ENCODE peak calls at places on chromosomes 11 and 22, in ten cellular contexts. B is colonic mucosa, A is lower leg skin, F is mammary epithelial cell, N is cardiac muscle cell, R is body of pancreas, H is lung, W is sigmoid colon, Q is left ventricle myocardium inferior, J is testis. S is an unnamed sample.
A peak's percentile ranks its signal among the peaks of the same experiment; 100 is the strongest.

GRCh38 chr11:72613977-72614376 is 60.2 kb downstream of the PDE2A start:
- DNase-seq in R (peak; percentile 19), H (peak; percentile 51), N (no peak), J (peak; percentile 29), B (peak; percentile 27), Q (no peak), W (no peak), F (no peak), A (no peak), S (no peak)

GRCh38 chr22:48520888-48521600 is 1306.6 kb downstream of the BRD1 start:
- DNase-seq in Q (no peak), B (no peak), J (no peak), N (no peak), H (no peak), F (no peak), W (no peak), R (no peak), A (no peak), S (no peak)

GRCh38 chr22:20237480-20238440 is 30.4 kb downstream of the RTN4R start:
- DNase-seq in H (no peak), J (no peak), R (peak; percentile 69), B (no peak), W (no peak), A (no peak), F (peak; percentile 21), N (no peak), Q (no peak), S (peak; percentile 20)

GRCh38 chr11:124748481-124749338 is 3.3 kb downstream of the VSIG2 start:
- DNase-seq in B (peak; percentile 59), N (no peak), W (no peak), F (no peak), R (no peak), H (no peak), J (no peak), Q (no peak), A (no peak), S (no peak)

GRCh38 chr11:849951-850776 is 7.5 kb downstream of the TSPAN4 start:
- DNase-seq in Q (no peak), H (no peak), J (no peak), W (no peak), A (no peak), F (no peak), R (no peak), N (peak; percentile 70), B (no peak), S (no peak)

GRCh38 chr11:102421262-102421661 is 31.3 kb downstream of the TMEM123 start:
- DNase-seq in N (no peak), R (no peak), Q (no peak), J (no peak), H (no peak), W (no peak), A (no peak), F (no peak), B (no peak), S (no peak)

GRCh38 chr11:108115495-108116140 is 5.7 kb upstream of the ACAT1 start:
- DNase-seq in F (peak; percentile 86), W (peak; percentile 94), N (peak; percentile 21), R (peak; percentile 95), A (peak; percentile 97), J (peak; percentile 80), Q (peak; percentile 86), H (peak; percentile 88), B (peak; percentile 85), S (peak; percentile 83)

GRCh38 chr22:49930596-49931412 is 12.4 kb downstream of the CRELD2 start:
- DNase-seq in J (peak; percentile 89), N (peak; percentile 87), H (peak; percentile 84), B (peak; percentile 85), W (no peak), Q (peak; percentile 58), F (peak; percentile 69), A (no peak), R (peak; percentile 90), S (peak; percentile 90)

DNA sequence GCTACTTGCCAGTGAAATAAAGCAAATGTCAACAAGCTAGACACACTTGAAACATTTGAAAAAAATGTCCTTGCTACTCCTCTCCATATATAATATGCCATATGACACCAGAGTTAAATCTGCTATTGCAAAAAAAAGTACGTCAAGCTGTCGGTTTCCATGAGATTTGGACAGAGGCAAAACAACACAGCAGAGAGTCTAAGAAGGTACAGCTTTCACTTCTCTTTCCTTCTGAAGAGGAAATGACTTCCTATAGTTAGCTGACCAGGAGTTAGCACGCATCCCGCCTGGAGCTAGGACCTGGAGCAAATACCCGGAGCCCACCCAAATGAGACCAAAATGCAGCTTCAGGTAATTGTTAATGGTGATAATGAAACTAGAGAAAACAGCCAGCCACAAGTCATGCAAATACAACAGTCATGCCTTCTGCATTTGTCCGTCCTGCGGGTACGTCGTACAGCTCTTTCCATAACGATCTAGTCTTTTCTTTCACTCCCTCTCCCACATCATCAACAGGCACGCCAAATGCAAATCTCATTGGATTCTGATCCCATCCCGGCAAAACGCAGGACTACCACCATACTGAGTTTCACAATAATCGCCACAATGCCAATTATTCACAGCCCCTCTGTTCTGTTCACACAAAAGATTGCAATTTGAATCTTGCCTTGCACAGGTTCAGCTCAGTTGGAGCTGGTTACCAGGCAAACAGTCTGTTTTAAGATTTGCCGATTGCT is 395.0 kb upstream of the CCDC90B start:
- DNase-seq in Q (no peak), F (peak; percentile 6), A (no peak), H (no peak), R (peak; percentile 10), J (no peak), W (no peak), B (no peak), N (no peak), S (peak; percentile 27)
- H3K4me3 ChIP-seq in Q (peak overlapping the region; percentile 24), F (peak overlapping the region; percentile 13), A (no peak overlapping the region), H (no peak overlapping the region), R (no peak overlapping the region), J (no peak overlapping the region), W (no peak overlapping the region), B (no peak overlapping the region), N (no peak overlapping the region), S (no peak overlapping the region)

GRCh38 chr22:35610741-35611140 is 6.4 kb downstream of the MB start:
- DNase-seq in W (no peak), J (no peak), F (no peak), H (no peak), A (no peak), N (no peak), B (no peak), R (no peak), Q (no peak), S (no peak)

GRCh38 chr22:35612903-35613302 is 4.2 kb downstream of the MB start:
- DNase-seq in F (no peak), Q (peak; percentile 63), H (no peak), J (no peak), B (no peak), W (no peak), A (no peak), R (no peak), N (peak; percentile 85), S (no peak)

GRCh38 chr22:35609761-35610160 is 7.4 kb downstream of the MB start:
- DNase-seq in A (no peak), F (no peak), Q (no peak), J (no peak), N (no peak), B (no peak), R (no peak), W (no peak), H (no peak), S (no peak)

GRCh38 chr22:35611200-35611890 is 5.8 kb downstream of the MB start:
- DNase-seq in A (no peak), J (no peak), H (no peak), W (no peak), B (no peak), F (no peak), N (no peak), Q (no peak), R (no peak), S (no peak)

DNA sequence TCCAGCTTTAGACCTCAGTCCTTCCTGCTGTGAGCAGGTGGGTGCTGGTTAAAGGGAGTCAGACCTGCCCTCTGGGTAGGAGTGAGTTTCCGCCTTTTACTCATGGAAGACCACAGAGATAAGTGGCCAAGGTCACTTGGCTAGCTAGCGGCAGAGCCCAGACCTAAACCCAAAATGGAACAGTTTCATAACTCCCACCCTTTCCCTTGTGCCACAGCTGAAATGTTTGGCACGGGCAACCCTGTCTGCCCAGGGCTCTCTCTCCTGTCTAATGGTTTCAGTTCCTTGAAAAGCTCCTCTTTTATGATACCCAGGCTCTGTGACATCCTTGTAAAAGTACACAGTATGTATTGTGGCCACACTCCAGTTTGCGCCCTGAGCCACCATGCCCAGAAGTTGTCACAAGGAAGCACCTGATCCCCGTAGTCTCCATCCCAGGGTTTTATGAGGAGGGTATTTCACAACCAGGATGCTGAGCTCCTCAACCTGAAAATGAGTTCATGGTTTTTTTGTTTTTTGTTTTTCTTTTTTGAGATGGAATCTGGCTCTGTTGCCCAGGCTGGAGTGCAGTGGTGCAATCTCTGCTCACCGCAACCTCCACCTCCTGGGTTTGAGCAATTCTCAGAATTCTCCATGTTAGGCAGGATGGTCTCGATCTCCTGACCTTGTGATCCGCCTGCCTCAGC is 5.1 kb downstream of the MB start:
- DNase-seq in W (peak; percentile 84), F (no peak), R (no peak), J (no peak), H (no peak), B (peak; percentile 51), N (no peak), A (no peak), Q (no peak), S (no peak)
- H3K4me3 ChIP-seq in W (no peak overlapping the region), F (no peak overlapping the region), R (no peak overlapping the region), J (no peak overlapping the region), H (no peak overlapping the region), B (no peak overlapping the region), N (no peak overlapping the region), A (no peak overlapping the region), Q (peak overlapping the region; percentile 68), S (no peak overlapping the region)

GRCh38 chr11:94133752-94134151 is 5.1 kb downstream of the PANX1 start:
- DNase-seq in A (no peak), F (no peak), J (no peak), B (no peak), W (no peak), R (no peak), Q (peak; percentile 38), N (no peak), H (no peak), S (no peak)

GRCh38 chr11:94134651-94135512 is 6.2 kb downstream of the PANX1 start:
- DNase-seq in W (peak; percentile 87), B (peak; percentile 51), N (no peak), H (peak; percentile 44), Q (peak; percentile 73), A (peak; percentile 94), F (peak; percentile 90), J (peak; percentile 71), R (peak; percentile 59), S (peak; percentile 44)

GRCh38 chr11:94132152-94132558 is 3.5 kb downstream of the PANX1 start:
- DNase-seq in N (no peak), Q (no peak), A (no peak), W (no peak), J (no peak), F (peak; percentile 92), B (no peak), H (no peak), R (no peak), S (no peak)

GRCh38 chr11:94131363-94132115 is 2.9 kb downstream of the PANX1 start:
- DNase-seq in H (no peak), J (peak; percentile 53), W (no peak), R (peak; percentile 33), F (peak; percentile 56), B (no peak), N (no peak), A (no peak), Q (no peak), S (peak; percentile 19)

DNA sequence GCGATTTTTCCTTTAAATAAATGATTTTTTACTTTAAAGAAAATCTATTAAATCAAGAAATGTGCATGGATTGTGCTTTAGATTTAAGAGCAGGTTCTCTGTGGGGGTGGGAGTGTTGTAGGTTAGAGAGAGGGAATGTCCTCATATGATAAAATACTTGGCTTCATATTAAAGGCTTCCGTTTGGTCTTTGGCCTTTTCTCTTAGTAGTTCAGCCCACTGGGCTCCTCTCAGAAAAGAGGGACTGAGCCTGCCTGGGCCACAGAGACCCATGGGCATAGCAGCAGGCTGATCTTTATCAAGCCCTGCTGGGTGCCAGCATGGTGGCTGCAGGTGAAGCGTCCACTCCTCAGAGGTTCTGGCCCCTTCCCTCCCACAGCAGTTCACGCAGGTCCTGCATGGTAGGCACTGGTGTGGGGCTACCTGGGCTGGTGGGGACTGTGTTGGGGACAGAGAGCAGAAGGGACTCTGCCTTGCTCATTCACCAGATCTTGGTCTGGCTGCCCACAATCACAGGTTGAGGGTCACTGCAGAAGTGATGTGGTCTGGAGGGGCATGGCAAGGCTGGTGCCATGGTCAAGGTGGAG is 4.3 kb downstream of the PANX1 start:
- DNase-seq in Q (no peak), F (no peak), A (no peak), N (no peak), J (no peak), B (no peak), R (no peak), W (no peak), H (no peak), S (no peak)
- H3K4me3 ChIP-seq in Q (no peak overlapping the region), F (no peak overlapping the region), A (no peak overlapping the region), N (no peak overlapping the region), J (no peak overlapping the region), B (no peak overlapping the region), R (no peak overlapping the region), W (no peak overlapping the region), H (no peak overlapping the region), S (no peak overlapping the region)

DNA sequence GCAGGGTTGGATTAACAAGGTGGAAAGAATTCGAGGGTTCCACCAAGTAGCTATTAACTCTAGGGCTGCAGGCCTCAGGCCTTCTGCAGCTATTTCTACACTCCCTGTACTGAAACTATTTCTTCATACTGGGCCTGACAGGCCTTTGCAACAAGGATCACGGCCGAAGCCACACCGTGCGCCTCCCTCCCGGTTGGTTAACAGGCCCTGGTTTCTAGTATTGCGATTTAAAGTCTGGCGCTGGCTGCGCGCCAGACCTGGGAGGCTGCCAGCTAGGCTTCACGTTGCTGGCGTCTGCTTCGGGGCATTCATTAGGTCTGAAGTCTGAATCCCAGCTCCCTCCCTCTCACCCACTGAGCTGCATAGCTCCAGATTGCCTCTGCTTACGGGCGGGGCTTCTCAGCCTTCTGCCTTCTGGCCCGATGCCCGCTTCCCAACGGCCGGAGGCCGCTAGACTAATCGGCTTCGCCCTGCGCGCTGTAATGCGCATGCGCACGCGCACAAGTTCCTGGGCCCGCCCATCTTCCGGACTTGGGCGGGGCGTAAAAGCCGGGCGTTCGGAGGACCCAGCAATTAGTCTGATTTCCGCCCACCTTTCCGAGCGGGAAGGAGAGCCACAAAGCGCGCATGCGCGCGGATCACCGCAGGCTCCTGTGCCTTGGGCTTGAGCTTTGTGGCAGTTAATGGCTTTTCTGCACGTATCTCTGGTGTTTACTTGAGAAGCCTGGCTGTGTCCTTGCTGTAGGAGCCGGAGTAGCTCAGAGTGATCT is 1.6 kb downstream of the LDHA start:
- DNase-seq in A (peak; percentile 99), Q (peak; percentile 98), B (peak; percentile 98), F (peak; percentile 96), N (peak; percentile 98), W (peak; percentile 99), R (peak; percentile 99), J (peak; percentile 97), H (peak; percentile 98), S (peak; percentile 99)
- H3K4me3 ChIP-seq in A (peak overlapping the region; percentile 96), Q (peak overlapping the region; percentile 93), B (peak overlapping the region; percentile 91), F (peak overlapping the region; percentile 85), N (peak overlapping the region; percentile 72), W (peak overlapping the region; percentile 91), R (peak overlapping the region; percentile 83), J (peak overlapping the region; percentile 96), H (peak overlapping the region; percentile 92), S (peak overlapping the region; percentile 80)